ENCODE peak calls at places on chromosomes 13 and 19, in eight cellular contexts. M, D, G, P, R, S, C and W are unnamed samples.

GRCh38 chr19:22595918-22596341 is 38.2 kb upstream of the ZNF492 start:
- DNase-seq in D (no peak), S (no peak), P (no peak), M (peak; percentile 57), C (no peak), G (no peak), R (peak; percentile 81), W (no peak)

GRCh38 chr19:55158848-55159793 is 1.6 kb upstream of the TNNI3 start:
- DNase-seq in D (no peak), R (no peak), M (peak; percentile 85), G (no peak), C (no peak), S (no peak), P (no peak), W (no peak)

GRCh38 chr13:48476674-48477073 is 56.2 kb downstream of the RCBTB2 start:
- DNase-seq in C (no peak), R (no peak), G (no peak), P (no peak), M (no peak), S (no peak), D (no peak), W (no peak)

GRCh38 chr13:33917135-33917534 is 99.2 kb downstream of the RFC3 start:
- DNase-seq in P (no peak), D (no peak), S (no peak), R (no peak), M (no peak), C (no peak), G (no peak), W (no peak)

GRCh38 chr13:28415994-28416411 is 78.9 kb downstream of the FLT1 start:
- DNase-seq in G (no peak), C (no peak), S (no peak), D (no peak), P (no peak), M (no peak), R (no peak), W (no peak)

GRCh38 chr19:40739871-40740703 is 10.2 kb downstream of the ACTMAP start:
- DNase-seq in M (no peak), R (no peak), C (no peak), G (no peak), S (no peak), D (no peak), P (no peak), W (no peak)

GRCh38 chr13:48400820-48401219 is 12.1 kb downstream of the LPAR6 start:
- DNase-seq in D (no peak), P (no peak), C (no peak), R (no peak), G (no peak), M (no peak), S (peak; percentile 74), W (no peak)

GRCh38 chr13:33692531-33692930 is 125.4 kb upstream of the RFC3 start:
- DNase-seq in R (no peak), D (no peak), P (no peak), S (no peak), G (no peak), C (no peak), M (no peak), W (no peak)

GRCh38 chr13:68439821-68440220 is 1209.7 kb upstream of the PCDH9 start:
- DNase-seq in S (no peak), P (no peak), M (no peak), C (peak; percentile 14), R (no peak), G (no peak), D (no peak), W (no peak)

GRCh38 chr19:5113633-5114586 is 145.0 kb downstream of the KDM4B start:
- DNase-seq in M (peak; percentile 43), P (no peak), C (no peak), G (no peak), R (no peak), S (no peak), D (no peak), W (no peak)

GRCh38 chr13:91185294-91185863 is 162.1 kb upstream of the MIR17HG start:
- DNase-seq in M (no peak), D (no peak), S (no peak), R (no peak), P (no peak), G (no peak), C (peak; percentile 64), W (no peak)

GRCh38 chr19:6020972-6021805 is 43.2 kb upstream of the RANBP3 start:
- DNase-seq in R (no peak), P (no peak), C (peak; percentile 87), M (no peak), S (no peak), D (no peak), G (no peak), W (no peak)

GRCh38 chr13:100394005-100394695 is 194.4 kb downstream of the GGACT start:
- DNase-seq in G (no peak), C (no peak), S (peak; percentile 53), P (peak; percentile 31), D (no peak), R (no peak), M (no peak), W (no peak)

GRCh38 chr19:7636317-7636690 is 606 bp upstream of the STXBP2 start:
- DNase-seq in G (no peak), M (no peak), R (no peak), P (no peak), S (no peak), C (no peak), D (no peak), W (no peak)

GRCh38 chr19:17718467-17718987 is 753 bp upstream of the MAP1S start:
- DNase-seq in P (no peak), D (no peak), C (no peak), M (no peak), R (no peak), G (no peak), S (no peak), W (no peak)

GRCh38 chr19:39053276-39054090 is 21.1 kb upstream of the FBXO27 start:
- DNase-seq in C (no peak), G (no peak), P (no peak), M (no peak), S (no peak), R (no peak), D (no peak), W (no peak)

GRCh38 chr19:38233740-38234251 is 9.8 kb upstream of the DPF1 start:
- DNase-seq in M (peak; percentile 70), G (peak; percentile 53), D (peak; percentile 51), S (peak; percentile 55), R (peak; percentile 82), P (peak; percentile 91), C (peak; percentile 56), W (peak; percentile 45)

GRCh38 chr19:56113071-56113632 is 7.9 kb downstream of the ZNF787 start:
- DNase-seq in D (no peak), C (no peak), S (no peak), M (no peak), G (no peak), P (no peak), R (no peak), W (no peak)

GRCh38 chr19:13842294-13843103 is 34.4 kb upstream of the NANOS3 start:
- DNase-seq in M (peak; percentile 93), C (no peak), P (peak; percentile 76), G (no peak), S (no peak), R (peak; percentile 94), D (peak; percentile 49), W (no peak)

GRCh38 chr13:23790591-23791170 is 98.5 kb downstream of the MIPEP start:
- DNase-seq in C (no peak), G (no peak), R (no peak), D (no peak), S (no peak), M (no peak), P (no peak), W (no peak)

GRCh38 chr13:30235206-30235605 is 72.1 kb downstream of the KATNAL1 start:
- DNase-seq in S (no peak), C (no peak), R (no peak), G (no peak), M (no peak), P (no peak), D (no peak), W (no peak)

GRCh38 chr13:79810671-79811070 is 329.7 kb downstream of the NDFIP2 start:
- DNase-seq in P (no peak), G (no peak), D (no peak), M (no peak), S (no peak), R (no peak), C (no peak), W (no peak)

GRCh38 chr19:45076029-45076850 is at the start of gene ZNF296:
- DNase-seq in C (peak; percentile 90), S (no peak), D (peak; percentile 70), R (peak; percentile 86), G (peak; percentile 52), P (peak; percentile 88), M (peak; percentile 59), W (peak; percentile 28)

GRCh38 chr13:97430296-97430695 is 3.7 kb upstream of the RAP2A start:
- DNase-seq in R (no peak), G (no peak), P (no peak), D (no peak), S (no peak), M (no peak), C (peak; percentile 33), W (no peak)

GRCh38 chr19:12788682-12789097 is 2.6 kb upstream of the JUNB start:
- DNase-seq in C (peak; percentile 61), M (peak; percentile 91), D (no peak), G (no peak), S (no peak), P (peak; percentile 69), R (peak; percentile 93), W (no peak)

GRCh38 chr19:29620931-29621351 is 14.9 kb downstream of the POP4 start:
- DNase-seq in G (no peak), C (no peak), R (no peak), S (no peak), M (no peak), P (peak; percentile 71), D (no peak), W (no peak)

GRCh38 chr19:55216461-55217198 is 7.3 kb upstream of the PTPRH start:
- DNase-seq in R (no peak), G (peak; percentile 12), D (no peak), C (peak; percentile 96), M (peak; percentile 80), S (peak; percentile 98), P (peak; percentile 67), W (no peak)

GRCh38 chr13:20391597-20392452 is 133.8 kb downstream of the CRYL1 start:
- DNase-seq in P (no peak), D (no peak), S (no peak), R (no peak), C (no peak), M (no peak), G (no peak), W (no peak)